ENCODE peak calls at places on chromosomes 2 and 18, in six cellular contexts. One of them, this sample, is unnamed.

GRCh38 chr2:226050822-226051221 is 651.3 kb downstream of the NYAP2 start:
- DNase-seq in hepatocyte: no peak
- DNase-seq in fibroblast of pulmonary artery: peak; percentile 23
- DNase-seq in fibroblast of lung: peak; percentile 37
- DNase-seq in neural progenitor cell: no peak
- DNase-seq in activated B cell treated with CpG ODN at 0.5 μM for 24 hours: no peak
- DNase-seq in this sample: no peak

GRCh38 chr2:6929196-6929874 is 12.1 kb downstream of the RNF144A start:
- DNase-seq in fibroblast of lung: peak; percentile 25
- DNase-seq in activated B cell treated with CpG ODN at 0.5 μM for 24 hours: no peak
- DNase-seq in neural progenitor cell: no peak
- DNase-seq in hepatocyte: no peak
- DNase-seq in fibroblast of pulmonary artery: no peak
- DNase-seq in this sample: no peak

GRCh38 chr18:961644-962355 is 57.1 kb downstream of the ADCYAP1 start:
- DNase-seq in fibroblast of lung: peak; percentile 32
- DNase-seq in fibroblast of pulmonary artery: peak; percentile 74
- DNase-seq in neural progenitor cell: peak; percentile 25
- DNase-seq in activated B cell treated with CpG ODN at 0.5 μM for 24 hours: no peak
- DNase-seq in hepatocyte: peak; percentile 55
- DNase-seq in this sample: peak; percentile 43

GRCh38 chr18:44801796-44802195 is 121.1 kb downstream of the SETBP1 start:
- DNase-seq in fibroblast of pulmonary artery: no peak
- DNase-seq in activated B cell treated with CpG ODN at 0.5 μM for 24 hours: no peak
- DNase-seq in hepatocyte: no peak
- DNase-seq in neural progenitor cell: no peak
- DNase-seq in fibroblast of lung: no peak
- DNase-seq in this sample: no peak

GRCh38 chr2:37085731-37086147 is 1.4 kb downstream of the GPATCH11 start:
- DNase-seq in activated B cell treated with CpG ODN at 0.5 μM for 24 hours: no peak
- DNase-seq in hepatocyte: no peak
- DNase-seq in fibroblast of lung: peak; percentile 83
- DNase-seq in fibroblast of pulmonary artery: peak; percentile 18
- DNase-seq in neural progenitor cell: no peak
- DNase-seq in this sample: no peak

GRCh38 chr2:27075219-27075871 is 3.1 kb upstream of the EMILIN1 start:
- DNase-seq in hepatocyte: no peak
- DNase-seq in fibroblast of lung: no peak
- DNase-seq in fibroblast of pulmonary artery: peak; percentile 76
- DNase-seq in activated B cell treated with CpG ODN at 0.5 μM for 24 hours: no peak
- DNase-seq in neural progenitor cell: no peak
- DNase-seq in this sample: no peak

GRCh38 chr2:127574656-127575055 is 39.2 kb downstream of the MYO7B start:
- DNase-seq in hepatocyte: no peak
- DNase-seq in activated B cell treated with CpG ODN at 0.5 μM for 24 hours: no peak
- DNase-seq in fibroblast of pulmonary artery: no peak
- DNase-seq in fibroblast of lung: no peak
- DNase-seq in neural progenitor cell: no peak
- DNase-seq in this sample: no peak

GRCh38 chr2:200944467-200945394 is 18.7 kb downstream of the ORC2 start:
- DNase-seq in fibroblast of lung: peak; percentile 89
- DNase-seq in hepatocyte: peak; percentile 66
- DNase-seq in fibroblast of pulmonary artery: peak; percentile 86
- DNase-seq in neural progenitor cell: no peak
- DNase-seq in activated B cell treated with CpG ODN at 0.5 μM for 24 hours: no peak
- DNase-seq in this sample: no peak

GRCh38 chr2:65456074-65456473 is 23.7 kb upstream of the SPRED2 start:
- DNase-seq in neural progenitor cell: no peak
- DNase-seq in hepatocyte: no peak
- DNase-seq in fibroblast of lung: peak; percentile 92
- DNase-seq in activated B cell treated with CpG ODN at 0.5 μM for 24 hours: no peak
- DNase-seq in fibroblast of pulmonary artery: peak; percentile 40
- DNase-seq in this sample: no peak

GRCh38 chr2:3575534-3576324 is 669 bp downstream of the RPS7 start:
- DNase-seq in activated B cell treated with CpG ODN at 0.5 μM for 24 hours: no peak
- DNase-seq in fibroblast of pulmonary artery: no peak
- DNase-seq in neural progenitor cell: no peak
- DNase-seq in fibroblast of lung: no peak
- DNase-seq in hepatocyte: peak; percentile 29
- DNase-seq in this sample: no peak

GRCh38 chr2:96773922-96774321 is 13.2 kb downstream of the CNNM4 start:
- DNase-seq in neural progenitor cell: no peak
- DNase-seq in activated B cell treated with CpG ODN at 0.5 μM for 24 hours: peak; percentile 32
- DNase-seq in hepatocyte: no peak
- DNase-seq in fibroblast of pulmonary artery: no peak
- DNase-seq in fibroblast of lung: no peak
- DNase-seq in this sample: no peak

GRCh38 chr2:223856584-223856983 is 19.2 kb upstream of the AP1S3 start:
- DNase-seq in neural progenitor cell: no peak
- DNase-seq in activated B cell treated with CpG ODN at 0.5 μM for 24 hours: no peak
- DNase-seq in hepatocyte: no peak
- DNase-seq in fibroblast of lung: no peak
- DNase-seq in fibroblast of pulmonary artery: no peak
- DNase-seq in this sample: no peak

GRCh38 chr2:200350796-200351195 is 44.3 kb downstream of the SPATS2L start:
- DNase-seq in activated B cell treated with CpG ODN at 0.5 μM for 24 hours: no peak
- DNase-seq in hepatocyte: no peak
- DNase-seq in neural progenitor cell: no peak
- DNase-seq in fibroblast of pulmonary artery: peak; percentile 79
- DNase-seq in fibroblast of lung: peak; percentile 89
- DNase-seq in this sample: no peak

GRCh38 chr2:20106746-20107145 is 55.3 kb upstream of the LAPTM4A start:
- DNase-seq in fibroblast of pulmonary artery: no peak
- DNase-seq in neural progenitor cell: peak; percentile 83
- DNase-seq in fibroblast of lung: peak; percentile 17
- DNase-seq in hepatocyte: peak; percentile 73
- DNase-seq in activated B cell treated with CpG ODN at 0.5 μM for 24 hours: no peak
- DNase-seq in this sample: no peak

GRCh38 chr18:22110482-22110924 is 58.9 kb upstream of the GATA6 start:
- DNase-seq in fibroblast of lung: no peak
- DNase-seq in activated B cell treated with CpG ODN at 0.5 μM for 24 hours: no peak
- DNase-seq in fibroblast of pulmonary artery: no peak
- DNase-seq in hepatocyte: peak; percentile 65
- DNase-seq in neural progenitor cell: peak; percentile 67
- DNase-seq in this sample: no peak

GRCh38 chr2:213121677-213122076 is 29.7 kb downstream of the IKZF2 start:
- DNase-seq in fibroblast of pulmonary artery: no peak
- DNase-seq in activated B cell treated with CpG ODN at 0.5 μM for 24 hours: no peak
- DNase-seq in neural progenitor cell: no peak
- DNase-seq in hepatocyte: no peak
- DNase-seq in fibroblast of lung: no peak
- DNase-seq in this sample: no peak

GRCh38 chr2:229335877-229336346 is 64.8 kb upstream of the PID1 start:
- DNase-seq in fibroblast of pulmonary artery: no peak
- DNase-seq in activated B cell treated with CpG ODN at 0.5 μM for 24 hours: no peak
- DNase-seq in neural progenitor cell: no peak
- DNase-seq in hepatocyte: no peak
- DNase-seq in fibroblast of lung: no peak
- DNase-seq in this sample: no peak

GRCh38 chr18:79571221-79572092 is 108.1 kb upstream of the CTDP1 start:
- DNase-seq in hepatocyte: no peak
- DNase-seq in fibroblast of pulmonary artery: no peak
- DNase-seq in fibroblast of lung: no peak
- DNase-seq in activated B cell treated with CpG ODN at 0.5 μM for 24 hours: peak; percentile 6
- DNase-seq in neural progenitor cell: no peak
- DNase-seq in this sample: no peak

GRCh38 chr18:59631583-59632181 is 65.5 kb downstream of the CCBE1 start:
- DNase-seq in hepatocyte: peak; percentile 17
- DNase-seq in neural progenitor cell: peak; percentile 69
- DNase-seq in activated B cell treated with CpG ODN at 0.5 μM for 24 hours: no peak
- DNase-seq in fibroblast of pulmonary artery: peak; percentile 71
- DNase-seq in fibroblast of lung: peak; percentile 31
- DNase-seq in this sample: peak; percentile 34
- TF ChIP-seq CTCF in hepatocyte: peak; percentile 66
- TF ChIP-seq CTCF in neural progenitor cell: peak; percentile 94
- TF ChIP-seq CTCF in activated B cell treated with CpG ODN at 0.5 μM for 24 hours: no peak
- TF ChIP-seq CTCF in fibroblast of pulmonary artery: peak; percentile 91
- TF ChIP-seq CTCF in fibroblast of lung: peak; percentile 86
- TF ChIP-seq CTCF in this sample: peak; percentile 50

GRCh38 chr2:238158807-238159539 is at the start of gene ERFE:
- DNase-seq in activated B cell treated with CpG ODN at 0.5 μM for 24 hours: peak; percentile 58
- DNase-seq in neural progenitor cell: peak; percentile 88
- DNase-seq in fibroblast of lung: peak; percentile 29
- DNase-seq in fibroblast of pulmonary artery: peak; percentile 43
- DNase-seq in hepatocyte: peak; percentile 79
- DNase-seq in this sample: peak; percentile 83
- TF ChIP-seq CTCF in activated B cell treated with CpG ODN at 0.5 μM for 24 hours: no peak
- TF ChIP-seq CTCF in neural progenitor cell: peak; percentile 59
- TF ChIP-seq CTCF in fibroblast of lung: peak; percentile 30
- TF ChIP-seq CTCF in fibroblast of pulmonary artery: peak; percentile 13
- TF ChIP-seq CTCF in hepatocyte: peak; percentile 62
- TF ChIP-seq CTCF in this sample: peak; percentile 35

DNA sequence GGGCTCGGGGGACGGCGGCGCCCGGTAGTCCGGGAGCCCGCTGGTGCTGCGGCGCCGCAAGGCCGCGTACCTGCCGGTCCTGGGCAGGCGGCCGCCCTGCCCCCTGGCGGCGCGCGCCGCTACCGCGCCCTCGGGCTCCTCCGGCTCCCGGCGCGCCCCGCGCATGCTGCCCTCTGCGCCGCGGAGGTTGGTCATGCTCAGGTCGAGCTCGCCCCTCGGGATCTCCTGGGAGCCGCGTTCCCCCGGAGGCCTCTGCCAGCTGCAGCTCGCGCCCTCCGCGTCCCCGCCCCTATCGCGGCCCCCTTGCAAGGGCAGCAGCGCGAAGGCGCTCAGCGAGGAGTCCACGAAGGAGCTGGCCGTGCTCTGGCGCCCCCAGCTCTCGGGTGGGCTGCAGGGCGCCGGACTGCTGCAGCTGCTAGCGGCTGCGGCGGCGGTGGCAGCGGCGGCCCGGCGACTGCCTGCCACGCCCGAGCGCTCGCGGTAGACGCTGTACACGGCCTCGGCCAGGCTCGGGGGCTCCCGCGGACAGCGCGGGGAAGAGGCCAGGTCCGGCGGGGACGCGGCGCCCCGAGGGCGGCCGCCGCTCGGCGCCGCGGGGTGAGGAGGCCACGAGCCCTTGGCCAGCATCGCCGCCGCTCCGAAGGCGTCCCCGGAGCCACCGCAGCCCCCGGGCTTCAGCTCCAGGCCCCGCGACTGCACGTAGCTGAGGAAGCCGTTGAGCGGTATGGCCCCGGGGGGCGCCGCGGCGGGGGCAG is 4.5 kb downstream of the TMEM200C start:
- DNase-seq in hepatocyte: peak; percentile 78
- DNase-seq in activated B cell treated with CpG ODN at 0.5 μM for 24 hours: peak; percentile 24
- DNase-seq in fibroblast of lung: peak; percentile 51
- DNase-seq in neural progenitor cell: peak; percentile 84
- DNase-seq in fibroblast of pulmonary artery: peak; percentile 8
- DNase-seq in this sample: peak; percentile 88
- TF ChIP-seq CTCF in hepatocyte: peak; percentile 46
- TF ChIP-seq CTCF in activated B cell treated with CpG ODN at 0.5 μM for 24 hours: no peak
- TF ChIP-seq CTCF in fibroblast of lung: no peak
- TF ChIP-seq CTCF in neural progenitor cell: peak; percentile 64
- TF ChIP-seq CTCF in fibroblast of pulmonary artery: no peak
- TF ChIP-seq CTCF in this sample: peak; percentile 82

GRCh38 chr2:18474690-18475089 is 85.8 kb downstream of the RDH14 start:
- DNase-seq in activated B cell treated with CpG ODN at 0.5 μM for 24 hours: no peak
- DNase-seq in fibroblast of pulmonary artery: peak; percentile 20
- DNase-seq in neural progenitor cell: no peak
- DNase-seq in hepatocyte: no peak
- DNase-seq in fibroblast of lung: peak; percentile 35
- DNase-seq in this sample: no peak

GRCh38 chr2:18475884-18476283 is 84.6 kb downstream of the RDH14 start:
- DNase-seq in hepatocyte: no peak
- DNase-seq in neural progenitor cell: no peak
- DNase-seq in activated B cell treated with CpG ODN at 0.5 μM for 24 hours: no peak
- DNase-seq in fibroblast of lung: peak; percentile 51
- DNase-seq in fibroblast of pulmonary artery: no peak
- DNase-seq in this sample: no peak

GRCh38 chr2:18473241-18473841 is 87.1 kb downstream of the RDH14 start:
- DNase-seq in hepatocyte: peak; percentile 18
- DNase-seq in neural progenitor cell: no peak
- DNase-seq in fibroblast of pulmonary artery: peak; percentile 66
- DNase-seq in activated B cell treated with CpG ODN at 0.5 μM for 24 hours: no peak
- DNase-seq in fibroblast of lung: peak; percentile 97
- DNase-seq in this sample: no peak

GRCh38 chr2:18477333-18477732 is 83.1 kb downstream of the RDH14 start:
- DNase-seq in activated B cell treated with CpG ODN at 0.5 μM for 24 hours: no peak
- DNase-seq in neural progenitor cell: no peak
- DNase-seq in fibroblast of lung: no peak
- DNase-seq in hepatocyte: no peak
- DNase-seq in fibroblast of pulmonary artery: no peak
- DNase-seq in this sample: no peak

GRCh38 chr2:18476484-18476883 is 84.0 kb downstream of the RDH14 start:
- DNase-seq in hepatocyte: no peak
- DNase-seq in neural progenitor cell: no peak
- DNase-seq in fibroblast of pulmonary artery: no peak
- DNase-seq in fibroblast of lung: no peak
- DNase-seq in activated B cell treated with CpG ODN at 0.5 μM for 24 hours: no peak
- DNase-seq in this sample: no peak
- TF ChIP-seq CTCF in hepatocyte: no peak
- TF ChIP-seq CTCF in neural progenitor cell: no peak
- TF ChIP-seq CTCF in fibroblast of pulmonary artery: no peak
- TF ChIP-seq CTCF in fibroblast of lung: no peak
- TF ChIP-seq CTCF in activated B cell treated with CpG ODN at 0.5 μM for 24 hours: no peak
- TF ChIP-seq CTCF in this sample: no peak

GRCh38 chr2:124289060-124289459 is 264.0 kb downstream of the CNTNAP5 start:
- DNase-seq in fibroblast of lung: no peak
- DNase-seq in hepatocyte: no peak
- DNase-seq in neural progenitor cell: no peak
- DNase-seq in fibroblast of pulmonary artery: no peak
- DNase-seq in activated B cell treated with CpG ODN at 0.5 μM for 24 hours: no peak
- DNase-seq in this sample: no peak

GRCh38 chr2:124286089-124286783 is 261.1 kb downstream of the CNTNAP5 start:
- DNase-seq in neural progenitor cell: no peak
- DNase-seq in fibroblast of lung: no peak
- DNase-seq in activated B cell treated with CpG ODN at 0.5 μM for 24 hours: no peak
- DNase-seq in hepatocyte: no peak
- DNase-seq in fibroblast of pulmonary artery: peak; percentile 50
- DNase-seq in this sample: no peak

DNA sequence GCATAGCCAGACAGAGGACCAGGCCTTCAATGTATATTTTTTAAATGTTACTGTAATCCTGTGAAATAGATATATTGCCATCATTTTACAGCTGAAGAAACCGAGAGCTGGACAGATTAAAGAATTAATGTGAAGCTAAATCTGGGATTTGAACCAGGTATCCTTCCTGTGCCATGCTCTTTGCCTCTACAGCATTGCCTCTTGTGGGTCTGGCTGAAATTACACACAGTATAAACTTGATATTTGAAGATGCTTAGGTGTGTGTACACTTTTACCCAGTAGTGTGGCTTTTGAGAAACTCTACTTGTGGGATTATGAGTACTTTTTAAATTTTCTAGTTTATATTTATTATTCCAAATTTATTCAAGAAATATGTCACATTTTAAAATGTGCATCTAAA is 264.5 kb downstream of the CNTNAP5 start:
- DNase-seq in activated B cell treated with CpG ODN at 0.5 μM for 24 hours: no peak
- DNase-seq in hepatocyte: no peak
- DNase-seq in fibroblast of lung: no peak
- DNase-seq in neural progenitor cell: no peak
- DNase-seq in fibroblast of pulmonary artery: no peak
- DNase-seq in this sample: no peak
- TF ChIP-seq CTCF in activated B cell treated with CpG ODN at 0.5 μM for 24 hours: no peak
- TF ChIP-seq CTCF in hepatocyte: no peak
- TF ChIP-seq CTCF in fibroblast of lung: no peak
- TF ChIP-seq CTCF in neural progenitor cell: peak; percentile 12
- TF ChIP-seq CTCF in fibroblast of pulmonary artery: peak; percentile 4
- TF ChIP-seq CTCF in this sample: no peak